ENCODE peak calls at places on chromosomes 5 and 9, in ten cellular contexts. One of them, this sample, is unnamed.

GRCh38 chr9:116767219-116767618 is 80.1 kb downstream of the TRIM32 start:
- DNase-seq in effector memory CD4-positive, alpha-beta T cell: no peak
- DNase-seq in Ammon's horn: no peak
- DNase-seq in NCI-H510A treated with DMSO at 0.1 percent for 48 hours: no peak
- DNase-seq in stimulated activated CD8-positive, alpha-beta memory T cell treated with anti-CD3 and anti-CD28 coated beads, Interleukin-7, amount 100 ng/mL, for 1 hour: no peak
- DNase-seq in ureter: no peak
- DNase-seq in NCI-H2029: peak; percentile 61
- DNase-seq in fibroblast of mammary gland: no peak
- DNase-seq in endothelial cell: no peak
- DNase-seq in heart right ventricle: no peak
- DNase-seq in this sample: no peak

GRCh38 chr9:6758418-6759113 is 793 bp downstream of the KDM4C start:
- DNase-seq in NCI-H510A treated with DMSO at 0.1 percent for 48 hours: no peak
- DNase-seq in stimulated activated CD8-positive, alpha-beta memory T cell treated with anti-CD3 and anti-CD28 coated beads, Interleukin-7, amount 100 ng/mL, for 1 hour: peak; percentile 12
- DNase-seq in Ammon's horn: peak; percentile 61
- DNase-seq in endothelial cell: peak; percentile 40
- DNase-seq in fibroblast of mammary gland: no peak
- DNase-seq in NCI-H2029: no peak
- DNase-seq in effector memory CD4-positive, alpha-beta T cell: peak; percentile 52
- DNase-seq in heart right ventricle: peak; percentile 33
- DNase-seq in ureter: peak; percentile 59
- DNase-seq in this sample: peak; percentile 30

GRCh38 chr9:110140276-110140675 is 67.7 kb downstream of the C9orf152 start:
- DNase-seq in endothelial cell: no peak
- DNase-seq in stimulated activated CD8-positive, alpha-beta memory T cell treated with anti-CD3 and anti-CD28 coated beads, Interleukin-7, amount 100 ng/mL, for 1 hour: no peak
- DNase-seq in NCI-H2029: no peak
- DNase-seq in Ammon's horn: no peak
- DNase-seq in fibroblast of mammary gland: no peak
- DNase-seq in NCI-H510A treated with DMSO at 0.1 percent for 48 hours: no peak
- DNase-seq in heart right ventricle: no peak
- DNase-seq in ureter: no peak
- DNase-seq in effector memory CD4-positive, alpha-beta T cell: no peak
- DNase-seq in this sample: no peak

GRCh38 chr9:37034938-37035471 is 937 bp upstream of the PAX5 start:
- DNase-seq in fibroblast of mammary gland: no peak
- DNase-seq in NCI-H2029: no peak
- DNase-seq in ureter: no peak
- DNase-seq in Ammon's horn: no peak
- DNase-seq in endothelial cell: no peak
- DNase-seq in NCI-H510A treated with DMSO at 0.1 percent for 48 hours: no peak
- DNase-seq in effector memory CD4-positive, alpha-beta T cell: no peak
- DNase-seq in stimulated activated CD8-positive, alpha-beta memory T cell treated with anti-CD3 and anti-CD28 coated beads, Interleukin-7, amount 100 ng/mL, for 1 hour: no peak
- DNase-seq in heart right ventricle: no peak
- DNase-seq in this sample: peak; percentile 53

GRCh38 chr5:121988443-121988842 is 26.7 kb downstream of the SRFBP1 start:
- DNase-seq in stimulated activated CD8-positive, alpha-beta memory T cell treated with anti-CD3 and anti-CD28 coated beads, Interleukin-7, amount 100 ng/mL, for 1 hour: no peak
- DNase-seq in fibroblast of mammary gland: peak; percentile 25
- DNase-seq in NCI-H2029: no peak
- DNase-seq in endothelial cell: no peak
- DNase-seq in ureter: no peak
- DNase-seq in NCI-H510A treated with DMSO at 0.1 percent for 48 hours: no peak
- DNase-seq in effector memory CD4-positive, alpha-beta T cell: no peak
- DNase-seq in Ammon's horn: no peak
- DNase-seq in heart right ventricle: no peak
- DNase-seq in this sample: no peak

GRCh38 chr5:180860273-180860886 is 696 bp downstream of the ZFP62 start:
- DNase-seq in ureter: peak; percentile 45
- DNase-seq in stimulated activated CD8-positive, alpha-beta memory T cell treated with anti-CD3 and anti-CD28 coated beads, Interleukin-7, amount 100 ng/mL, for 1 hour: no peak
- DNase-seq in fibroblast of mammary gland: peak; percentile 44
- DNase-seq in effector memory CD4-positive, alpha-beta T cell: peak; percentile 42
- DNase-seq in Ammon's horn: peak; percentile 31
- DNase-seq in NCI-H2029: no peak
- DNase-seq in heart right ventricle: peak; percentile 25
- DNase-seq in NCI-H510A treated with DMSO at 0.1 percent for 48 hours: peak; percentile 30
- DNase-seq in endothelial cell: peak; percentile 15
- DNase-seq in this sample: peak; percentile 55

GRCh38 chr9:19306568-19306967 is 73.5 kb downstream of the RPS6 start:
- DNase-seq in NCI-H2029: no peak
- DNase-seq in NCI-H510A treated with DMSO at 0.1 percent for 48 hours: no peak
- DNase-seq in effector memory CD4-positive, alpha-beta T cell: no peak
- DNase-seq in fibroblast of mammary gland: peak; percentile 5
- DNase-seq in Ammon's horn: no peak
- DNase-seq in heart right ventricle: no peak
- DNase-seq in ureter: no peak
- DNase-seq in endothelial cell: no peak
- DNase-seq in stimulated activated CD8-positive, alpha-beta memory T cell treated with anti-CD3 and anti-CD28 coated beads, Interleukin-7, amount 100 ng/mL, for 1 hour: no peak
- DNase-seq in this sample: no peak

GRCh38 chr5:129820-130219 is 37.9 kb downstream of the PLEKHG4B start:
- DNase-seq in stimulated activated CD8-positive, alpha-beta memory T cell treated with anti-CD3 and anti-CD28 coated beads, Interleukin-7, amount 100 ng/mL, for 1 hour: no peak
- DNase-seq in heart right ventricle: no peak
- DNase-seq in ureter: no peak
- DNase-seq in NCI-H2029: no peak
- DNase-seq in effector memory CD4-positive, alpha-beta T cell: no peak
- DNase-seq in Ammon's horn: no peak
- DNase-seq in fibroblast of mammary gland: peak; percentile 71
- DNase-seq in NCI-H510A treated with DMSO at 0.1 percent for 48 hours: no peak
- DNase-seq in endothelial cell: no peak
- DNase-seq in this sample: no peak

GRCh38 chr5:74432240-74432639 is 208.3 kb downstream of the ENC1 start:
- DNase-seq in NCI-H2029: peak; percentile 68
- DNase-seq in fibroblast of mammary gland: no peak
- DNase-seq in Ammon's horn: peak; percentile 26
- DNase-seq in NCI-H510A treated with DMSO at 0.1 percent for 48 hours: no peak
- DNase-seq in ureter: no peak
- DNase-seq in stimulated activated CD8-positive, alpha-beta memory T cell treated with anti-CD3 and anti-CD28 coated beads, Interleukin-7, amount 100 ng/mL, for 1 hour: no peak
- DNase-seq in endothelial cell: no peak
- DNase-seq in heart right ventricle: no peak
- DNase-seq in effector memory CD4-positive, alpha-beta T cell: no peak
- DNase-seq in this sample: no peak

GRCh38 chr5:121873409-121873808 is 21.7 kb downstream of the FTMT start:
- DNase-seq in fibroblast of mammary gland: no peak
- DNase-seq in Ammon's horn: no peak
- DNase-seq in ureter: no peak
- DNase-seq in NCI-H2029: no peak
- DNase-seq in effector memory CD4-positive, alpha-beta T cell: no peak
- DNase-seq in endothelial cell: no peak
- DNase-seq in heart right ventricle: no peak
- DNase-seq in stimulated activated CD8-positive, alpha-beta memory T cell treated with anti-CD3 and anti-CD28 coated beads, Interleukin-7, amount 100 ng/mL, for 1 hour: no peak
- DNase-seq in NCI-H510A treated with DMSO at 0.1 percent for 48 hours: no peak
- DNase-seq in this sample: no peak

GRCh38 chr9:131167146-131167692 is 41.8 kb downstream of the NUP214 start:
- DNase-seq in NCI-H2029: peak; percentile 46
- DNase-seq in ureter: no peak
- DNase-seq in effector memory CD4-positive, alpha-beta T cell: no peak
- DNase-seq in NCI-H510A treated with DMSO at 0.1 percent for 48 hours: no peak
- DNase-seq in stimulated activated CD8-positive, alpha-beta memory T cell treated with anti-CD3 and anti-CD28 coated beads, Interleukin-7, amount 100 ng/mL, for 1 hour: no peak
- DNase-seq in Ammon's horn: peak; percentile 57
- DNase-seq in fibroblast of mammary gland: peak; percentile 24
- DNase-seq in heart right ventricle: no peak
- DNase-seq in endothelial cell: no peak
- DNase-seq in this sample: no peak

GRCh38 chr5:180553530-180553929 is 37.8 kb downstream of the SCGB3A1 start:
- DNase-seq in Ammon's horn: no peak
- DNase-seq in endothelial cell: no peak
- DNase-seq in NCI-H510A treated with DMSO at 0.1 percent for 48 hours: no peak
- DNase-seq in ureter: no peak
- DNase-seq in fibroblast of mammary gland: no peak
- DNase-seq in stimulated activated CD8-positive, alpha-beta memory T cell treated with anti-CD3 and anti-CD28 coated beads, Interleukin-7, amount 100 ng/mL, for 1 hour: no peak
- DNase-seq in heart right ventricle: no peak
- DNase-seq in effector memory CD4-positive, alpha-beta T cell: no peak
- DNase-seq in NCI-H2029: no peak
- DNase-seq in this sample: no peak

GRCh38 chr5:22780756-22781155 is 72.4 kb downstream of the CDH12 start:
- DNase-seq in heart right ventricle: no peak
- DNase-seq in Ammon's horn: no peak
- DNase-seq in NCI-H510A treated with DMSO at 0.1 percent for 48 hours: peak; percentile 13
- DNase-seq in endothelial cell: no peak
- DNase-seq in ureter: no peak
- DNase-seq in stimulated activated CD8-positive, alpha-beta memory T cell treated with anti-CD3 and anti-CD28 coated beads, Interleukin-7, amount 100 ng/mL, for 1 hour: no peak
- DNase-seq in NCI-H2029: no peak
- DNase-seq in effector memory CD4-positive, alpha-beta T cell: no peak
- DNase-seq in fibroblast of mammary gland: no peak
- DNase-seq in this sample: no peak

GRCh38 chr5:96340357-96340756 is 92.7 kb downstream of the PCSK1 start:
- DNase-seq in fibroblast of mammary gland: peak; percentile 79
- DNase-seq in NCI-H510A treated with DMSO at 0.1 percent for 48 hours: no peak
- DNase-seq in heart right ventricle: no peak
- DNase-seq in effector memory CD4-positive, alpha-beta T cell: no peak
- DNase-seq in NCI-H2029: no peak
- DNase-seq in Ammon's horn: no peak
- DNase-seq in stimulated activated CD8-positive, alpha-beta memory T cell treated with anti-CD3 and anti-CD28 coated beads, Interleukin-7, amount 100 ng/mL, for 1 hour: no peak
- DNase-seq in ureter: no peak
- DNase-seq in endothelial cell: no peak
- DNase-seq in this sample: no peak

GRCh38 chr9:37903581-37903830 is 421 bp downstream of the SLC25A51 start:
- DNase-seq in fibroblast of mammary gland: no peak
- DNase-seq in heart right ventricle: peak; percentile 61
- DNase-seq in NCI-H510A treated with DMSO at 0.1 percent for 48 hours: no peak
- DNase-seq in effector memory CD4-positive, alpha-beta T cell: no peak
- DNase-seq in stimulated activated CD8-positive, alpha-beta memory T cell treated with anti-CD3 and anti-CD28 coated beads, Interleukin-7, amount 100 ng/mL, for 1 hour: no peak
- DNase-seq in ureter: no peak
- DNase-seq in NCI-H2029: no peak
- DNase-seq in endothelial cell: peak; percentile 58
- DNase-seq in Ammon's horn: no peak
- DNase-seq in this sample: no peak

GRCh38 chr9:110748251-110748893 is 79.8 kb downstream of the MUSK start:
- DNase-seq in stimulated activated CD8-positive, alpha-beta memory T cell treated with anti-CD3 and anti-CD28 coated beads, Interleukin-7, amount 100 ng/mL, for 1 hour: no peak
- DNase-seq in Ammon's horn: no peak
- DNase-seq in NCI-H510A treated with DMSO at 0.1 percent for 48 hours: no peak
- DNase-seq in effector memory CD4-positive, alpha-beta T cell: no peak
- DNase-seq in NCI-H2029: no peak
- DNase-seq in heart right ventricle: no peak
- DNase-seq in fibroblast of mammary gland: no peak
- DNase-seq in ureter: no peak
- DNase-seq in endothelial cell: no peak
- DNase-seq in this sample: no peak

GRCh38 chr5:145204741-145205140 is 630.4 kb downstream of the PRELID2 start:
- DNase-seq in endothelial cell: no peak
- DNase-seq in effector memory CD4-positive, alpha-beta T cell: no peak
- DNase-seq in heart right ventricle: no peak
- DNase-seq in Ammon's horn: no peak
- DNase-seq in stimulated activated CD8-positive, alpha-beta memory T cell treated with anti-CD3 and anti-CD28 coated beads, Interleukin-7, amount 100 ng/mL, for 1 hour: no peak
- DNase-seq in ureter: no peak
- DNase-seq in fibroblast of mammary gland: no peak
- DNase-seq in NCI-H510A treated with DMSO at 0.1 percent for 48 hours: no peak
- DNase-seq in NCI-H2029: no peak
- DNase-seq in this sample: no peak